ENCODE peak calls at places on chromosomes 11 and 22, in ten cellular contexts. H, U, R, K, E, S, W, B, Y and J are unnamed samples.

GRCh38 chr22:44371741-44372525 is 59.2 kb upstream of the SHISAL1 start:
- DNase-seq in H (peak; percentile 4), U (no peak), R (no peak), K (peak; percentile 6), E (no peak), S (no peak), W (no peak), B (no peak), Y (no peak), J (no peak)

GRCh38 chr11:111730031-111730430 is 36.2 kb downstream of the PPP2R1B start:
- DNase-seq in H (peak; percentile 15), U (no peak), R (no peak), K (no peak), E (no peak), S (no peak), W (no peak), B (no peak), Y (no peak), J (no peak)

GRCh38 chr11:26227311-26227710 is 104.6 kb upstream of the ANO3 start:
- DNase-seq in H (no peak), U (peak; percentile 80), R (peak; percentile 60), K (no peak), E (no peak), S (no peak), W (peak; percentile 10), B (no peak), Y (no peak), J (no peak)

GRCh38 chr11:69986421-69987229 is 91.5 kb upstream of the ANO1 start:
- DNase-seq in H (peak; percentile 20), U (no peak), R (no peak), K (no peak), E (no peak), S (no peak), W (no peak), B (no peak), Y (no peak), J (no peak)

GRCh38 chr11:63866211-63866610 is 27.3 kb downstream of the MARK2 start:
- DNase-seq in H (peak; percentile 62), U (no peak), R (no peak), K (peak; percentile 57), E (no peak), S (no peak), W (no peak), B (no peak), Y (peak; percentile 73), J (peak; percentile 60)

GRCh38 chr11:96146765-96147164 is 196.2 kb downstream of the MAML2 start:
- DNase-seq in H (no peak), U (no peak), R (no peak), K (no peak), E (no peak), S (no peak), W (no peak), B (no peak), Y (no peak), J (no peak)

GRCh38 chr22:29167032-29167911 is 38.4 kb upstream of the EMID1 start:
- DNase-seq in H (no peak), U (no peak), R (peak; percentile 86), K (no peak), E (no peak), S (no peak), W (no peak), B (no peak), Y (no peak), J (no peak)

GRCh38 chr11:2440646-2441045 is 3.7 kb downstream of the TRPM5 start:
- DNase-seq in H (peak; percentile 14), U (no peak), R (no peak), K (peak; percentile 18), E (no peak), S (no peak), W (no peak), B (no peak), Y (no peak), J (no peak)

GRCh38 chr11:123799438-123799837 is 6.7 kb downstream of the OR6M1 start:
- DNase-seq in H (no peak), U (no peak), R (no peak), K (no peak), E (no peak), S (no peak), W (no peak), B (no peak), Y (no peak), J (no peak)

GRCh38 chr11:63667993-63668392 is 3.2 kb downstream of the ATL3 start:
- DNase-seq in H (no peak), U (peak; percentile 87), R (no peak), K (no peak), E (no peak), S (peak; percentile 56), W (no peak), B (no peak), Y (peak; percentile 32), J (no peak)

GRCh38 chr11:340539-341512 is 20.2 kb upstream of the IFITM3 start:
- DNase-seq in H (no peak), U (no peak), R (no peak), K (no peak), E (no peak), S (no peak), W (no peak), B (no peak), Y (no peak), J (no peak)

GRCh38 chr11:45204761-45205160 is 58.3 kb downstream of the PRDM11 start:
- DNase-seq in H (no peak), U (no peak), R (no peak), K (no peak), E (peak; percentile 23), S (no peak), W (peak; percentile 55), B (no peak), Y (no peak), J (no peak)
- TF ChIP-seq CTCF in H (no peak), U (no peak), R (no peak), K (no peak), E (peak; percentile 16), S (no peak), W (peak; percentile 32), B (no peak), Y (peak; percentile 60), J (no peak)

GRCh38 chr11:46134540-46134939 is 13.3 kb upstream of the PHF21A start:
- DNase-seq in H (no peak), U (no peak), R (no peak), K (no peak), E (no peak), S (no peak), W (peak; percentile 46), B (no peak), Y (no peak), J (no peak)
- TF ChIP-seq CTCF in H (no peak), U (no peak), R (no peak), K (no peak), E (no peak), S (no peak), W (peak; percentile 21), B (no peak), Y (no peak), J (no peak)

GRCh38 chr11:119305556-119306372 is 11.2 kb downstream of the MCAM start:
- DNase-seq in H (no peak), U (no peak), R (no peak), K (no peak), E (no peak), S (no peak), W (no peak), B (no peak), Y (no peak), J (no peak)

GRCh38 chr11:119307974-119308373 is 9.0 kb downstream of the MCAM start:
- DNase-seq in H (no peak), U (no peak), R (no peak), K (no peak), E (no peak), S (no peak), W (no peak), B (no peak), Y (no peak), J (no peak)

GRCh38 chr11:119306373-119306890 is 10.5 kb downstream of the MCAM start:
- DNase-seq in H (peak; percentile 68), U (no peak), R (no peak), K (no peak), E (no peak), S (no peak), W (no peak), B (no peak), Y (no peak), J (no peak)

GRCh38 chr11:119309411-119309810 is 7.5 kb downstream of the MCAM start:
- DNase-seq in H (no peak), U (no peak), R (no peak), K (no peak), E (no peak), S (no peak), W (no peak), B (no peak), Y (no peak), J (no peak)

DNA sequence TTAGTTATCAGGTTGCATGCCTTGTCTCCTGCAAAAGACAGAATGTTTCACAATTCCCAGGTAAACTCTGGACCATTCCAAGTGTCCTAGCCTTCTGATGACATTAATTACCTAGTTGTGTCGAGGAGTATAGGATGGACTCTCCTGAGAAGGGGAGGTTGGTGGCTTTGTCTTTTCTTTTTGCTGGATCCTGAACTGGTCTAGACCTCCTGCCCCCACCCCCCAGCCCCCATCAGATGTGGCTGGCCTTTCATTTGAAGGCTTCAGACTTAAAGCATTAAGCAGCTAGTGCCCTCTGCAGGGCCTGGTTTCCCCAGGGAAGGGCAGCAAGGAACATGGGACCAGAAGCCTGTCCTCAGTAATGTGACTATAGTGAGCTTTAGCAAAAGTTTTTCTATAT is 9.7 kb downstream of the MCAM start:
- DNase-seq in H (no peak), U (no peak), R (no peak), K (no peak), E (no peak), S (no peak), W (peak; percentile 67), B (no peak), Y (no peak), J (no peak)
- TF ChIP-seq CTCF in H (peak; percentile 27), U (no peak), R (no peak), K (no peak), E (no peak), S (peak; percentile 25), W (peak; percentile 53), B (no peak), Y (peak; percentile 31), J (no peak)

GRCh38 chr22:22429374-22430108 is 79.0 kb downstream of the ZNF280B start:
- DNase-seq in H (no peak), U (no peak), R (no peak), K (no peak), E (no peak), S (no peak), W (no peak), B (no peak), Y (peak; percentile 40), J (no peak)

GRCh38 chr22:22432479-22432878 is 76.1 kb downstream of the ZNF280B start:
- DNase-seq in H (no peak), U (no peak), R (no peak), K (no peak), E (no peak), S (no peak), W (no peak), B (no peak), Y (no peak), J (no peak)

GRCh38 chr22:22432937-22433336 is 75.6 kb downstream of the ZNF280B start:
- DNase-seq in H (no peak), U (no peak), R (no peak), K (no peak), E (no peak), S (no peak), W (no peak), B (no peak), Y (no peak), J (no peak)

GRCh38 chr22:22433770-22434169 is 74.8 kb downstream of the ZNF280B start:
- DNase-seq in H (no peak), U (no peak), R (no peak), K (no peak), E (no peak), S (no peak), W (no peak), B (no peak), Y (no peak), J (no peak)

GRCh38 chr22:22431271-22432220 is 77.0 kb downstream of the ZNF280B start:
- DNase-seq in H (peak; percentile 68), U (peak; percentile 1), R (peak; percentile 86), K (peak; percentile 53), E (peak; percentile 81), S (peak; percentile 7), W (peak; percentile 75), B (peak; percentile 61), Y (peak; percentile 73), J (peak; percentile 33)
- TF ChIP-seq CTCF in H (peak; percentile 32), U (peak; percentile 61), R (peak; percentile 76), K (peak; percentile 62), E (peak; percentile 55), S (peak; percentile 74), W (peak; percentile 66), B (peak; percentile 46), Y (peak; percentile 60), J (peak; percentile 67)